ENCODE peak calls at places on chromosome 12, in nine cellular contexts. M, V, C, L, S, D, J, Z and G are unnamed samples.

GRCh38 chr12:12379831-12380730 is 23.2 kb downstream of the BORCS5 start:
- DNase-seq in M (no peak), V (peak; percentile 36), C (no peak), L (no peak), S (no peak), D (no peak), J (peak; percentile 26), Z (no peak), G (no peak)

GRCh38 chr12:78951746-78952532 is 87.4 kb downstream of the SYT1 start:
- DNase-seq in M (peak; percentile 17), V (no peak), C (no peak), L (no peak), S (no peak), D (no peak), J (no peak), Z (no peak), G (no peak)

GRCh38 chr12:20624718-20625117 is 70.4 kb upstream of the SLCO1C1 start:
- DNase-seq in M (no peak), V (no peak), C (peak; percentile 9), L (no peak), S (no peak), D (no peak), J (no peak), Z (peak; percentile 67), G (no peak)

GRCh38 chr12:95336387-95337067 is 118.9 kb downstream of the VEZT start:
- DNase-seq in M (peak; percentile 78), V (no peak), C (peak; percentile 79), L (peak; percentile 88), S (peak; percentile 55), D (peak; percentile 66), J (no peak), Z (peak; percentile 91), G (peak; percentile 70)

GRCh38 chr12:117384735-117385134 is 23.3 kb upstream of the NOS1 start:
- DNase-seq in M (peak; percentile 44), V (no peak), C (no peak), L (no peak), S (no peak), D (no peak), J (no peak), Z (no peak), G (no peak)

GRCh38 chr12:49014547-49014946 is 4.0 kb downstream of the PRKAG1 start:
- DNase-seq in M (no peak), V (no peak), C (peak; percentile 56), L (no peak), S (no peak), D (no peak), J (no peak), Z (no peak), G (no peak)

GRCh38 chr12:54560374-54560858 is 11.0 kb downstream of the PDE1B start:
- DNase-seq in M (peak; percentile 81), V (peak; percentile 94), C (peak; percentile 32), L (peak; percentile 92), S (peak; percentile 53), D (peak; percentile 83), J (peak; percentile 92), Z (peak; percentile 96), G (no peak)

GRCh38 chr12:124286414-124286813 is 8.5 kb upstream of the RFLNA start:
- DNase-seq in M (no peak), V (no peak), C (no peak), L (no peak), S (peak; percentile 61), D (peak; percentile 39), J (no peak), Z (no peak), G (no peak)

GRCh38 chr12:110001596-110001995 is 2.4 kb downstream of the ANKRD13A start:
- DNase-seq in M (no peak), V (no peak), C (peak; percentile 92), L (no peak), S (peak; percentile 86), D (no peak), J (no peak), Z (no peak), G (no peak)

GRCh38 chr12:110042260-110042659 is 6.1 kb downstream of the C12orf76 start:
- DNase-seq in M (no peak), V (no peak), C (no peak), L (peak; percentile 20), S (no peak), D (no peak), J (no peak), Z (no peak), G (no peak)

GRCh38 chr12:45214739-45215418 is 1.0 kb upstream of the ANO6 start:
- DNase-seq in M (no peak), V (no peak), C (no peak), L (peak; percentile 28), S (no peak), D (no peak), J (peak; percentile 26), Z (no peak), G (no peak)

GRCh38 chr12:3335078-3335487 is 155.9 kb upstream of the PRMT8 start:
- DNase-seq in M (no peak), V (no peak), C (no peak), L (no peak), S (no peak), D (no peak), J (no peak), Z (no peak), G (no peak)

GRCh38 chr12:53378705-53379388 is 1.1 kb upstream of the SP1 start:
- DNase-seq in M (no peak), V (no peak), C (no peak), L (peak; percentile 39), S (no peak), D (no peak), J (no peak), Z (no peak), G (no peak)

GRCh38 chr12:40144023-40144422 is 38.1 kb upstream of the SLC2A13 start:
- DNase-seq in M (no peak), V (no peak), C (no peak), L (no peak), S (no peak), D (no peak), J (no peak), Z (no peak), G (no peak)

DNA sequence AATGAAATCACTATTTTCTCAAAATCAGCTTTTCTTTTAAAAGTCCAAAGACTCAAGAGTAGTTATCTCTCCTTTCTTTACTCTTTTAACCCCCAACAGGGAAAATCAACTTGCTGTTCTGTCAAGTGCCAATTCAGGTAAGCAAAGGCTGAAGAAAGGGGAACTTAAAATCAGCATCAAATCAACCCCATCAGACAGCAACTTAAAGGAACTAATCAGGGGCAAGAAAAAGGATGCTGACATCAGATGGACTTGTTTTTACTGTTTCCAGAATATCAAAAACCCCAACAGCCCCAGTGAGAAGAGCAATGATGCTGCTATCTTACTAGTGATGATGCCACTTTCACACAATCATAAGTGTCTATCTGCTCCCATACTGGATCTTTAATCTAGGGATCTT is 3.4 kb downstream of the BAZ2A start:
- DNase-seq in M (no peak), V (no peak), C (no peak), L (no peak), S (no peak), D (no peak), J (no peak), Z (no peak), G (no peak)
- TF ChIP-seq CTCF in M (no peak), V (no peak), C (no peak), L (no peak), S (no peak), D (no peak), J (no peak), Z (no peak), G (no peak)

GRCh38 chr12:62816624-62817023 is 118.3 kb downstream of the PPM1H start:
- DNase-seq in M (no peak), V (no peak), C (no peak), L (no peak), S (no peak), D (no peak), J (no peak), Z (no peak), G (no peak)

GRCh38 chr12:62814243-62814642 is 120.7 kb downstream of the PPM1H start:
- DNase-seq in M (no peak), V (no peak), C (no peak), L (no peak), S (no peak), D (no peak), J (no peak), Z (no peak), G (no peak)

GRCh38 chr12:62813031-62813829 is 121.7 kb downstream of the PPM1H start:
- DNase-seq in M (peak; percentile 69), V (peak; percentile 57), C (peak; percentile 32), L (peak; percentile 69), S (peak; percentile 56), D (peak; percentile 45), J (peak; percentile 42), Z (peak; percentile 65), G (peak; percentile 38)

DNA sequence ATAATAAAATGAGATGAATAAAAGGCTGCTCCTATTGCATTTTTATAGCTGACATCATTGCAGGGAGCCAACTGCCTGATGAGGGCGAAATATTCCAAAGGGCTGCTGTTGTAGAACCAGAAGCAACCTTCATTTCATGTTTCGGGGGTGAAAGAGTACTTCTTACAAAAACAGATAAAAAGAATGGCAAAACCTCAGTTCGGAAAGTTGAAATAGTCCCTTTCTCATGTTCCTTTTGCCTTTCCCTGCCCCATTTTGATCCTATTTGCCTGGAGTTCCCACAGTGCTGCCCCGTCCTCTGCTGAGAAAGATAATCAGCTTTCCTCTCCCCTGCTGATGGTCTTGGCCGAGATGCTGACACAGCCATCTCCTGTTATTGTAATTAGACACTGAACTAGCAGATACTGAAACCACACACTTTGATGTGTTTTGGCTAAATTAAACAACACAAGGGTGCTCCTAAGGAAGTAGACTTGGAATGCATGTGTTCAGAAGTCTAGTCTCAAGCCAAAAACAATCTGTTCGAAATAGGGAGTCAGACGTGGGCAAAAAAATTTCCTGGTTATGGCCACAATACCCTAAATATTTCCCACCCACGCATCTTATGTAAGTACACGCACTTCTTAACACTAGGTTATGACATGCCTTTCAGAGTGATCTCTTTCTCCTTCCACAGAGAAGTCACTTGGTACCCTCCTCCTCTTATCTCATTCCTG is 117.2 kb downstream of the PPM1H start:
- DNase-seq in M (no peak), V (no peak), C (no peak), L (no peak), S (no peak), D (no peak), J (no peak), Z (no peak), G (no peak)
- TF ChIP-seq CTCF in M (no peak), V (no peak), C (no peak), L (no peak), S (no peak), D (no peak), J (no peak), Z (no peak), G (peak; percentile 12)

GRCh38 chr12:55681142-55682077 is 26.3 kb downstream of the ITGA7 start:
- DNase-seq in M (no peak), V (no peak), C (peak; percentile 59), L (peak; percentile 86), S (peak; percentile 27), D (peak; percentile 85), J (no peak), Z (peak; percentile 95), G (no peak)
- TF ChIP-seq CTCF in M (no peak), V (no peak), C (peak; percentile 66), L (peak; percentile 59), S (no peak), D (peak; percentile 48), J (peak; percentile 23), Z (peak; percentile 68), G (no peak)

DNA sequence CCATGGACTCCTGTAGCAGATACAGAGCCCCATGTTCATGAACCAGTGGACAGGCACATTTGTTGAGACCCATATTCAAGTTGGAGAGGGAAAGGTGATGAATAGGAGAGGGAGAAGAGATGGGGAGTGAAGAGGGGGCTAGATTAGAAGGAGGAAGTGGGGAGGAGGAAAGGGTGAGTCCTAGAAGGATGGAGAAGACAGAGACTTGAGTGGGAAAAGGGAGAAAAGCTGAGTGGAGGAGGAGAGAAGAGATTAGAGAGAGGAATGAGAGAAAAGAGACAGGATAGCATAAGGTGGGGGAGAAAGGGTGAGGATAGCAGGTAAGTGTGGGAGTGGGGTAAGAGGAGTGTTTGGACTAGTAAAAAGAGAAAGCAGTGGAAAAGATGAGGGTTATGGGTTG is 4.9 kb upstream of the ASIC1 start:
- DNase-seq in M (no peak), V (no peak), C (no peak), L (no peak), S (no peak), D (no peak), J (no peak), Z (no peak), G (no peak)
- TF ChIP-seq CTCF in M (no peak), V (no peak), C (no peak), L (no peak), S (no peak), D (no peak), J (no peak), Z (no peak), G (no peak)